ENCODE peak calls at places on chromosomes 4 and X, in six cellular contexts. B is right lobe of liver; M is NCI-H1092; O is activated CD4-positive, alpha-beta T cell treated with anti-CD3 and anti-CD28 coated beads for 24 hours; T is AG04450; A is H9. S is an unnamed sample.

GRCh38 chr4:77538574-77539157 is 67.0 kb upstream of the CXCL13 start:
- DNase-seq in B (peak), M (no peak), O (no peak), T (no peak), A (no peak), S (peak)

GRCh38 chr4:7021930-7022658 is 21.1 kb upstream of the TADA2B start:
- DNase-seq in B (no peak), M (no peak), O (no peak), T (peak), A (no peak), S (no peak)

GRCh38 chr4:76354517-76355473 is 48.3 kb downstream of the STBD1 start:
- DNase-seq in B (no peak), M (no peak), O (no peak), T (no peak), A (no peak), S (no peak)

GRCh38 chrX:135531813-135532212 is 11.4 kb downstream of the INTS6L start:
- DNase-seq in B (no peak), M (no peak), O (no peak), T (no peak), A (no peak), S (no peak)

GRCh38 chrX:43881410-43882293 is 598 bp downstream of the MAOB start:
- DNase-seq in B (peak), M (no peak), O (no peak), T (no peak), A (no peak), S (peak)

GRCh38 chr4:47930971-47931804 is 16.8 kb upstream of the NFXL1 start:
- DNase-seq in B (no peak), M (no peak), O (no peak), T (no peak), A (no peak), S (no peak)

GRCh38 chr4:101367201-101367600 is 19.9 kb upstream of the PPP3CA start:
- DNase-seq in B (no peak), M (no peak), O (no peak), T (peak), A (no peak), S (no peak)

GRCh38 chr4:90419124-90419711 is 292.0 kb downstream of the CCSER1 start:
- DNase-seq in B (no peak), M (no peak), O (no peak), T (no peak), A (no peak), S (no peak)

GRCh38 chrX:140507223-140507981 is 2.5 kb upstream of the SOX3 start:
- DNase-seq in B (no peak), M (no peak), O (no peak), T (no peak), A (peak), S (no peak)

GRCh38 chr4:57926311-57926710 is 816.1 kb upstream of the IGFBP7 start:
- DNase-seq in B (no peak), M (no peak), O (no peak), T (no peak), A (no peak), S (no peak)

GRCh38 chrX:147550217-147550616 is 361.5 kb upstream of the FMR1 start:
- DNase-seq in B (no peak), M (peak), O (no peak), T (no peak), A (peak), S (no peak)

GRCh38 chr4:54061067-54061466 is 3.3 kb downstream of the CHIC2 start:
- DNase-seq in B (no peak), M (no peak), O (no peak), T (no peak), A (no peak), S (no peak)

GRCh38 chr4:7475207-7475606 is 40.5 kb upstream of the PSAPL1 start:
- DNase-seq in B (no peak), M (no peak), O (no peak), T (no peak), A (no peak), S (no peak)

GRCh38 chrX:72304877-72305276 is 837 bp downstream of the CITED1 start:
- DNase-seq in B (no peak), M (no peak), O (no peak), T (no peak), A (no peak), S (no peak)

GRCh38 chrX:105221374-105221773 is 880 bp upstream of the TEX13A start:
- DNase-seq in B (no peak), M (no peak), O (no peak), T (no peak), A (no peak), S (no peak)

GRCh38 chr4:140705625-140706275 is 50.4 kb downstream of the TBC1D9 start:
- DNase-seq in B (no peak), M (no peak), O (no peak), T (no peak), A (no peak), S (no peak)

GRCh38 chr4:135718019-135718418 is 1516.4 kb upstream of the PABPC4L start:
- DNase-seq in B (no peak), M (no peak), O (no peak), T (no peak), A (no peak), S (no peak)

GRCh38 chrX:44580466-44580865 is 37.8 kb upstream of the FUNDC1 start:
- DNase-seq in B (no peak), M (no peak), O (no peak), T (peak), A (no peak), S (no peak)

GRCh38 chr4:87121332-87122065 is 98.9 kb downstream of the KLHL8 start:
- DNase-seq in B (no peak), M (no peak), O (no peak), T (no peak), A (no peak), S (peak)

GRCh38 chr4:48216563-48216962 is 53.1 kb downstream of the TEC start:
- DNase-seq in B (no peak), M (no peak), O (no peak), T (no peak), A (no peak), S (no peak)

GRCh38 chrX:30196322-30196721 is 19.0 kb upstream of the MAGEB2 start:
- DNase-seq in B (no peak), M (no peak), O (no peak), T (no peak), A (no peak), S (no peak)

GRCh38 chrX:39613997-39614679 is 483.6 kb downstream of the BCOR start:
- DNase-seq in B (no peak), M (peak), O (peak), T (no peak), A (peak), S (peak)

GRCh38 chr4:136311774-136312173 is 1220.5 kb downstream of the PCDH18 start:
- DNase-seq in B (no peak), M (no peak), O (no peak), T (no peak), A (no peak), S (no peak)

GRCh38 chr4:7358100-7358735 is 76.5 kb downstream of the PSAPL1 start:
- DNase-seq in B (no peak), M (no peak), O (no peak), T (peak), A (no peak), S (no peak)

GRCh38 chr4:6760865-6761264 is 21.7 kb upstream of the KIAA0232 start:
- DNase-seq in B (no peak), M (no peak), O (no peak), T (no peak), A (no peak), S (no peak)

S was measured in left lobe of liver.